ENCODE peak calls at places on chromosome 6, in eight cellular contexts. K is non-pigmented ciliary epithelial cell; Q is SW480; R is AG04449; D is iPS DF 19.7; Z is retinal pigment epithelial cell; G is central memory CD4-positive, alpha-beta T cell; I is T-cell. O is an unnamed sample.

GRCh38 chr6:88865275-88865674 is 98.1 kb downstream of the RNGTT start:
- DNase-seq in K (no peak), I (no peak), R (no peak), Q (no peak), Z (no peak), G (no peak), D (no peak), O (no peak)

GRCh38 chr6:135062735-135063134 is 8.1 kb upstream of the HBS1L start:
- DNase-seq in Q (peak), G (no peak), I (no peak), D (no peak), R (no peak), K (no peak), Z (no peak), O (no peak)

GRCh38 chr6:93575495-93575894 is 156.1 kb upstream of the EPHA7 start:
- DNase-seq in G (no peak), I (no peak), Q (no peak), Z (no peak), D (no peak), R (no peak), K (no peak), O (no peak)

GRCh38 chr6:165587206-165587605 is 75.8 kb downstream of the PDE10A start:
- DNase-seq in K (no peak), Q (no peak), G (no peak), I (no peak), R (no peak), Z (no peak), D (no peak), O (no peak)

GRCh38 chr6:108592371-108593337 is 31.9 kb downstream of the FOXO3 start:
- DNase-seq in R (no peak), I (peak), K (peak), D (no peak), G (peak), Z (no peak), Q (peak), O (peak)

GRCh38 chr6:22783921-22784320 is 214.6 kb downstream of the HDGFL1 start:
- DNase-seq in I (no peak), K (no peak), Q (no peak), D (no peak), G (no peak), Z (no peak), R (no peak), O (no peak)

GRCh38 chr6:35386989-35387388 is 44.6 kb downstream of the PPARD start:
- DNase-seq in D (no peak), I (no peak), K (no peak), Q (no peak), G (no peak), Z (no peak), R (no peak), O (no peak)

GRCh38 chr6:33988121-33989015 is 157.5 kb downstream of the GRM4 start:
- DNase-seq in G (no peak), K (no peak), Q (no peak), I (no peak), R (no peak), Z (no peak), D (no peak), O (no peak)

GRCh38 chr6:32519117-32519909 is 10.8 kb downstream of the HLA-DRB5 start:
- DNase-seq in I (no peak), D (no peak), R (no peak), Z (no peak), K (no peak), Q (no peak), G (no peak), O (no peak)

GRCh38 chr6:130001229-130001554 is 17.2 kb upstream of the L3MBTL3 start:
- DNase-seq in K (no peak), I (no peak), D (no peak), G (no peak), Z (no peak), R (no peak), Q (no peak), O (no peak)

GRCh38 chr6:158213925-158214674 is 46.0 kb downstream of the GTF2H5 start:
- DNase-seq in I (peak), G (peak), K (peak), D (no peak), Q (peak), Z (peak), R (no peak), O (peak)

GRCh38 chr6:95795927-95796326 is 218.6 kb downstream of the MANEA start:
- DNase-seq in K (no peak), Z (no peak), Q (no peak), I (no peak), D (no peak), R (no peak), G (no peak), O (no peak)

GRCh38 chr6:30096829-30097228 is 16.1 kb downstream of the TRIM31 start:
- DNase-seq in I (no peak), K (no peak), Z (no peak), G (no peak), Q (no peak), D (no peak), R (no peak), O (no peak)

GRCh38 chr6:34248198-34248726 is 544 bp downstream of the SMIM29 start:
- DNase-seq in I (peak), D (no peak), Q (peak), G (peak), Z (no peak), K (no peak), R (no peak), O (no peak)

GRCh38 chr6:35139924-35140524 is 1.1 kb downstream of the TCP11 start:
- DNase-seq in Q (peak), K (peak), D (no peak), I (peak), R (peak), G (peak), Z (peak), O (no peak)

GRCh38 chr6:16681260-16681873 is 79.9 kb downstream of the ATXN1 start:
- DNase-seq in Q (peak), Z (peak), R (peak), D (no peak), K (peak), G (no peak), I (no peak), O (peak)

GRCh38 chr6:3808759-3809514 is 40.2 kb upstream of the FAM50B start:
- DNase-seq in R (peak), Q (peak), Z (peak), G (no peak), D (no peak), I (no peak), K (no peak), O (peak)

O was measured in kidney epithelial cell.